ENCODE peak calls at places on chromosomes 3 and 15, in four cellular contexts. J, L, H and S are unnamed samples.

GRCh38 chr15:37095993-37096877 is 4.1 kb downstream of the MEIS2 start:
- DNase-seq in J (no peak), L (no peak), H (no peak), S (no peak)

GRCh38 chr3:76367281-76367680 is 581.9 kb upstream of the ZNF717 start:
- DNase-seq in J (no peak), L (no peak), H (no peak), S (no peak)

GRCh38 chr3:71579934-71580318 is 3.6 kb downstream of the FOXP1 start:
- DNase-seq in J (no peak), L (no peak), H (no peak), S (no peak)

GRCh38 chr3:140351466-140351865 is 326.4 kb upstream of the TRIM42 start:
- DNase-seq in J (no peak), L (no peak), H (no peak), S (no peak)

GRCh38 chr3:176631175-176631574 is 566.1 kb downstream of the TBL1XR1 start:
- DNase-seq in J (no peak), L (no peak), H (no peak), S (no peak)

GRCh38 chr15:63463793-63464192 is 40.6 kb upstream of the USP3 start:
- DNase-seq in J (no peak), L (no peak), H (no peak), S (no peak)

GRCh38 chr3:38117748-38118420 is 19.0 kb downstream of the ACAA1 start:
- DNase-seq in J (peak), L (no peak), H (peak), S (peak)

GRCh38 chr3:127672429-127673190 is at the start of gene ABTB1:
- DNase-seq in J (peak), L (peak), H (peak), S (peak)

GRCh38 chr3:56796202-56796601 is 5.5 kb downstream of the ARHGEF3 start:
- DNase-seq in J (no peak), L (no peak), H (no peak), S (no peak)

GRCh38 chr3:71859128-71859519 is 74.2 kb upstream of the PROK2 start:
- DNase-seq in J (no peak), L (peak), H (no peak), S (no peak)

GRCh38 chr3:37214076-37214475 is 39.7 kb upstream of the LRRFIP2 start:
- DNase-seq in J (no peak), L (no peak), H (no peak), S (no peak)

GRCh38 chr3:102525624-102526023 is 90.8 kb downstream of the ZPLD1 start:
- DNase-seq in J (no peak), L (no peak), H (no peak), S (no peak)

GRCh38 chr3:183576487-183577107 is 21.1 kb upstream of the KLHL6 start:
- DNase-seq in J (no peak), L (no peak), H (no peak), S (no peak)

GRCh38 chr15:66004618-66005262 is 135.4 kb downstream of the RAB11A start:
- DNase-seq in J (no peak), L (no peak), H (no peak), S (no peak)

GRCh38 chr15:72082176-72082575 is 35.8 kb downstream of the MYO9A start:
- DNase-seq in J (no peak), L (no peak), H (no peak), S (no peak)

GRCh38 chr15:48781002-48781401 is 29.9 kb downstream of the CEP152 start:
- DNase-seq in J (no peak), L (no peak), H (no peak), S (no peak)

GRCh38 chr15:81894069-81894468 is 151.7 kb downstream of the MEX3B start:
- DNase-seq in J (no peak), L (no peak), H (no peak), S (no peak)

GRCh38 chr3:77259701-77260100 is 219.8 kb downstream of the ROBO2 start:
- DNase-seq in J (no peak), L (no peak), H (no peak), S (no peak)

GRCh38 chr15:35195649-35196048 is 110.6 kb upstream of the NANOGP8 start:
- DNase-seq in J (no peak), L (no peak), H (no peak), S (no peak)

GRCh38 chr3:50436063-50436674 is 67.3 kb downstream of the CACNA2D2 start:
- DNase-seq in J (peak), L (peak), H (peak), S (peak)

GRCh38 chr3:189593581-189593980 is 37.6 kb upstream of the TP63 start:
- DNase-seq in J (no peak), L (no peak), H (no peak), S (no peak)

GRCh38 chr15:43204016-43204901 is 16.6 kb downstream of the EPB42 start:
- DNase-seq in J (peak), L (no peak), H (peak), S (peak)

GRCh38 chr3:142940000-142940399 is 23.5 kb downstream of the PAQR9 start:
- DNase-seq in J (no peak), L (no peak), H (no peak), S (no peak)

GRCh38 chr3:10294030-10294591 is 1.4 kb upstream of the GHRL start:
- DNase-seq in J (no peak), L (no peak), H (no peak), S (no peak)

GRCh38 chr3:84836961-84837360 is 121.8 kb upstream of the CADM2 start:
- DNase-seq in J (no peak), L (no peak), H (no peak), S (no peak)